ENCODE peak calls at places on chromosomes 7 and 10, in eight cellular contexts. V is A549, F is pons, P is H54, A is right cardiac atrium, N is GM23248, E is NCI-H1048, I is SHP77 treated with DMSO at 0.1 percent for 48 hours. C is an unnamed sample.

GRCh38 chr10:93604145-93604544 is 3.1 kb upstream of the RBP4 start:
- DNase-seq in V (no peak), F (no peak), P (no peak), A (no peak), N (no peak), E (no peak), I (no peak), C (no peak)

GRCh38 chr10:43350686-43351085 is 20.8 kb upstream of the FXYD4 start:
- DNase-seq in V (no peak), F (no peak), P (no peak), A (no peak), N (no peak), E (no peak), I (no peak), C (no peak)

GRCh38 chr7:151782598-151783448 is 94.1 kb downstream of the PRKAG2 start:
- DNase-seq in V (peak; percentile 90), F (peak; percentile 59), P (peak; percentile 80), A (peak; percentile 90), N (peak; percentile 77), E (no peak), I (peak; percentile 2), C (peak; percentile 68)

GRCh38 chr10:103985726-103986125 is 18.8 kb downstream of the SLK start:
- DNase-seq in V (no peak), F (no peak), P (no peak), A (no peak), N (peak; percentile 27), E (no peak), I (no peak), C (no peak)

GRCh38 chr10:27908231-27908630 is 90.6 kb downstream of the ODAD2 start:
- DNase-seq in V (no peak), F (no peak), P (no peak), A (no peak), N (no peak), E (no peak), I (no peak), C (no peak)

GRCh38 chr10:71230656-71231025 is 18.3 kb downstream of the UNC5B start:
- DNase-seq in V (no peak), F (no peak), P (no peak), A (peak; percentile 10), N (no peak), E (no peak), I (no peak), C (no peak)

GRCh38 chr7:102472126-102473041 is 6.3 kb downstream of the POLR2J start:
- DNase-seq in V (no peak), F (no peak), P (no peak), A (peak; percentile 50), N (no peak), E (no peak), I (no peak), C (no peak)

GRCh38 chr7:50068026-50068425 is 25.0 kb downstream of the ZPBP start:
- DNase-seq in V (peak; percentile 13), F (peak; percentile 17), P (no peak), A (no peak), N (peak; percentile 40), E (no peak), I (peak; percentile 12), C (no peak)

GRCh38 chr10:117884088-117884487 is 162.7 kb downstream of the RAB11FIP2 start:
- DNase-seq in V (no peak), F (no peak), P (no peak), A (no peak), N (no peak), E (no peak), I (no peak), C (no peak)

GRCh38 chr7:50349963-50350944 is 45.7 kb downstream of the IKZF1 start:
- DNase-seq in V (no peak), F (no peak), P (no peak), A (no peak), N (no peak), E (no peak), I (no peak), C (no peak)

GRCh38 chr10:32347363-32347735 is 391 bp upstream of the EPC1 start:
- DNase-seq in V (no peak), F (no peak), P (no peak), A (no peak), N (no peak), E (no peak), I (no peak), C (no peak)

GRCh38 chr7:46741924-46742607 is 821.0 kb upstream of the IGFBP3 start:
- DNase-seq in V (no peak), F (no peak), P (no peak), A (no peak), N (no peak), E (no peak), I (no peak), C (no peak)

GRCh38 chr7:80145780-80146422 is 11.3 kb downstream of the GNAI1 start:
- DNase-seq in V (no peak), F (no peak), P (no peak), A (no peak), N (peak; percentile 79), E (no peak), I (no peak), C (no peak)

GRCh38 chr10:46311501-46311951 is 24.7 kb downstream of the ANTXRL start:
- DNase-seq in V (no peak), F (no peak), P (no peak), A (no peak), N (no peak), E (no peak), I (no peak), C (no peak)

GRCh38 chr10:104559935-104560334 is 81.2 kb upstream of the SORCS3 start:
- DNase-seq in V (no peak), F (no peak), P (no peak), A (no peak), N (peak; percentile 44), E (no peak), I (no peak), C (no peak)

GRCh38 chr7:21939136-21939857 is 6.4 kb downstream of the CDCA7L start:
- DNase-seq in V (no peak), F (peak; percentile 8), P (no peak), A (no peak), N (peak; percentile 43), E (no peak), I (peak; percentile 17), C (no peak)

GRCh38 chr7:131431289-131431688 is 103.6 kb downstream of the MKLN1 start:
- DNase-seq in V (no peak), F (peak; percentile 96), P (no peak), A (peak; percentile 70), N (peak; percentile 74), E (no peak), I (peak; percentile 95), C (peak; percentile 38)

GRCh38 chr7:7207876-7208275 is 25.5 kb downstream of the C1GALT1 start:
- DNase-seq in V (no peak), F (no peak), P (no peak), A (no peak), N (no peak), E (no peak), I (no peak), C (no peak)

GRCh38 chr7:157037028-157037427 is 26.6 kb upstream of the MNX1 start:
- DNase-seq in V (no peak), F (no peak), P (no peak), A (no peak), N (no peak), E (no peak), I (no peak), C (no peak)

GRCh38 chr7:102138676-102139075 is 148.0 kb upstream of the SH2B2 start:
- DNase-seq in V (no peak), F (no peak), P (no peak), A (no peak), N (no peak), E (no peak), I (no peak), C (no peak)

GRCh38 chr10:19811517-19811916 is 4.7 kb upstream of the PLXDC2 start:
- DNase-seq in V (no peak), F (peak; percentile 60), P (no peak), A (peak; percentile 74), N (peak; percentile 55), E (no peak), I (no peak), C (no peak)

GRCh38 chr7:156218544-156219306 is 406.5 kb upstream of the SHH start:
- DNase-seq in V (no peak), F (no peak), P (no peak), A (no peak), N (no peak), E (no peak), I (no peak), C (no peak)

GRCh38 chr7:53491041-53491440 is 455.6 kb downstream of the POM121L12 start:
- DNase-seq in V (no peak), F (no peak), P (no peak), A (no peak), N (no peak), E (no peak), I (no peak), C (no peak)

GRCh38 chr7:7719235-7719634 is 828 bp upstream of the RPA3 start:
- DNase-seq in V (no peak), F (peak; percentile 66), P (peak; percentile 69), A (no peak), N (peak; percentile 82), E (no peak), I (peak; percentile 98), C (no peak)

GRCh38 chr10:108783897-108784296 is 1139.4 kb downstream of the XPNPEP1 start:
- DNase-seq in V (peak; percentile 2), F (peak; percentile 23), P (no peak), A (no peak), N (peak; percentile 68), E (no peak), I (peak; percentile 24), C (no peak)